ENCODE peak calls at places on chromosomes 2 and 18, in nine cellular contexts. One of them, this sample, is unnamed.

GRCh38 chr18:62781893-62782292 is 66.6 kb downstream of the PHLPP1 start:
- DNase-seq in psoas muscle: peak
- DNase-seq in heart right ventricle: no peak
- DNase-seq in fibroblast of the aortic adventitia: peak
- DNase-seq in fibroblast of villous mesenchyme: peak
- DNase-seq in cardiac muscle cell: no peak
- DNase-seq in tibial nerve: no peak
- DNase-seq in AG04450: peak
- DNase-seq in A549: no peak
- DNase-seq in this sample: no peak

GRCh38 chr2:241898681-241899270 is 29.2 kb downstream of the RTP5 start:
- DNase-seq in psoas muscle: no peak
- DNase-seq in heart right ventricle: no peak
- DNase-seq in fibroblast of the aortic adventitia: no peak
- DNase-seq in fibroblast of villous mesenchyme: no peak
- DNase-seq in cardiac muscle cell: no peak
- DNase-seq in tibial nerve: no peak
- DNase-seq in AG04450: no peak
- DNase-seq in A549: no peak
- DNase-seq in this sample: no peak

GRCh38 chr2:70084973-70085710 is 2.1 kb upstream of the PCBP1 start:
- DNase-seq in psoas muscle: peak
- DNase-seq in heart right ventricle: no peak
- DNase-seq in fibroblast of the aortic adventitia: no peak
- DNase-seq in fibroblast of villous mesenchyme: no peak
- DNase-seq in cardiac muscle cell: no peak
- DNase-seq in tibial nerve: no peak
- DNase-seq in AG04450: no peak
- DNase-seq in A549: no peak
- DNase-seq in this sample: no peak

GRCh38 chr2:3665886-3666612 is 8.0 kb downstream of the ALLC start:
- DNase-seq in psoas muscle: no peak
- DNase-seq in heart right ventricle: no peak
- DNase-seq in fibroblast of the aortic adventitia: no peak
- DNase-seq in fibroblast of villous mesenchyme: no peak
- DNase-seq in cardiac muscle cell: no peak
- DNase-seq in tibial nerve: no peak
- DNase-seq in AG04450: no peak
- DNase-seq in A549: no peak
- DNase-seq in this sample: no peak

GRCh38 chr2:9250091-9250490 is 43.5 kb downstream of the ASAP2 start:
- DNase-seq in psoas muscle: no peak
- DNase-seq in heart right ventricle: no peak
- DNase-seq in fibroblast of the aortic adventitia: no peak
- DNase-seq in fibroblast of villous mesenchyme: peak
- DNase-seq in cardiac muscle cell: no peak
- DNase-seq in tibial nerve: no peak
- DNase-seq in AG04450: no peak
- DNase-seq in A549: no peak
- DNase-seq in this sample: no peak

GRCh38 chr2:112679484-112679883 is 33.7 kb downstream of the SLC20A1 start:
- DNase-seq in psoas muscle: peak
- DNase-seq in heart right ventricle: no peak
- DNase-seq in fibroblast of the aortic adventitia: peak
- DNase-seq in fibroblast of villous mesenchyme: no peak
- DNase-seq in cardiac muscle cell: no peak
- DNase-seq in tibial nerve: no peak
- DNase-seq in AG04450: no peak
- DNase-seq in A549: no peak
- DNase-seq in this sample: no peak

GRCh38 chr2:205580591-205580990 is 101.7 kb upstream of the NRP2 start:
- DNase-seq in psoas muscle: no peak
- DNase-seq in heart right ventricle: no peak
- DNase-seq in fibroblast of the aortic adventitia: peak
- DNase-seq in fibroblast of villous mesenchyme: peak
- DNase-seq in cardiac muscle cell: no peak
- DNase-seq in tibial nerve: no peak
- DNase-seq in AG04450: no peak
- DNase-seq in A549: no peak
- DNase-seq in this sample: no peak

GRCh38 chr2:176490061-176490861 is 221.0 kb downstream of the MTX2 start:
- DNase-seq in psoas muscle: peak
- DNase-seq in heart right ventricle: peak
- DNase-seq in fibroblast of the aortic adventitia: no peak
- DNase-seq in fibroblast of villous mesenchyme: peak
- DNase-seq in cardiac muscle cell: peak
- DNase-seq in tibial nerve: peak
- DNase-seq in AG04450: no peak
- DNase-seq in A549: no peak
- DNase-seq in this sample: peak

GRCh38 chr2:101805146-101806088 is 107.9 kb downstream of the MAP4K4 start:
- DNase-seq in psoas muscle: no peak
- DNase-seq in heart right ventricle: no peak
- DNase-seq in fibroblast of the aortic adventitia: peak
- DNase-seq in fibroblast of villous mesenchyme: peak
- DNase-seq in cardiac muscle cell: peak
- DNase-seq in tibial nerve: no peak
- DNase-seq in AG04450: no peak
- DNase-seq in A549: peak
- DNase-seq in this sample: no peak

GRCh38 chr18:45167109-45167551 is 448.1 kb upstream of the SLC14A2 start:
- DNase-seq in psoas muscle: no peak
- DNase-seq in heart right ventricle: no peak
- DNase-seq in fibroblast of the aortic adventitia: peak
- DNase-seq in fibroblast of villous mesenchyme: peak
- DNase-seq in cardiac muscle cell: no peak
- DNase-seq in tibial nerve: no peak
- DNase-seq in AG04450: no peak
- DNase-seq in A549: no peak
- DNase-seq in this sample: no peak

GRCh38 chr2:131126436-131126835 is 21.3 kb downstream of the PLEKHB2 start:
- DNase-seq in psoas muscle: no peak
- DNase-seq in heart right ventricle: no peak
- DNase-seq in fibroblast of the aortic adventitia: no peak
- DNase-seq in fibroblast of villous mesenchyme: no peak
- DNase-seq in cardiac muscle cell: no peak
- DNase-seq in tibial nerve: no peak
- DNase-seq in AG04450: no peak
- DNase-seq in A549: no peak
- DNase-seq in this sample: no peak

GRCh38 chr2:219490600-219491130 is 8.0 kb upstream of the GMPPA start:
- DNase-seq in psoas muscle: no peak
- DNase-seq in heart right ventricle: no peak
- DNase-seq in fibroblast of the aortic adventitia: no peak
- DNase-seq in fibroblast of villous mesenchyme: no peak
- DNase-seq in cardiac muscle cell: no peak
- DNase-seq in tibial nerve: no peak
- DNase-seq in AG04450: no peak
- DNase-seq in A549: no peak
- DNase-seq in this sample: no peak

GRCh38 chr2:181183878-181184553 is 203.6 kb downstream of the UBE2E3 start:
- DNase-seq in psoas muscle: no peak
- DNase-seq in heart right ventricle: no peak
- DNase-seq in fibroblast of the aortic adventitia: no peak
- DNase-seq in fibroblast of villous mesenchyme: peak
- DNase-seq in cardiac muscle cell: no peak
- DNase-seq in tibial nerve: no peak
- DNase-seq in AG04450: no peak
- DNase-seq in A549: no peak
- DNase-seq in this sample: no peak

GRCh38 chr18:13387856-13388548 is 169.4 kb downstream of the LDLRAD4 start:
- DNase-seq in psoas muscle: no peak
- DNase-seq in heart right ventricle: no peak
- DNase-seq in fibroblast of the aortic adventitia: peak
- DNase-seq in fibroblast of villous mesenchyme: no peak
- DNase-seq in cardiac muscle cell: no peak
- DNase-seq in tibial nerve: no peak
- DNase-seq in AG04450: no peak
- DNase-seq in A549: no peak
- DNase-seq in this sample: no peak

GRCh38 chr2:102505290-102505689 is 32.3 kb downstream of the SLC9A4 start:
- DNase-seq in psoas muscle: no peak
- DNase-seq in heart right ventricle: no peak
- DNase-seq in fibroblast of the aortic adventitia: no peak
- DNase-seq in fibroblast of villous mesenchyme: no peak
- DNase-seq in cardiac muscle cell: no peak
- DNase-seq in tibial nerve: no peak
- DNase-seq in AG04450: no peak
- DNase-seq in A549: no peak
- DNase-seq in this sample: no peak

GRCh38 chr18:76412818-76413565 is 82.0 kb downstream of the ZNF516 start:
- DNase-seq in psoas muscle: no peak
- DNase-seq in heart right ventricle: no peak
- DNase-seq in fibroblast of the aortic adventitia: peak
- DNase-seq in fibroblast of villous mesenchyme: peak
- DNase-seq in cardiac muscle cell: no peak
- DNase-seq in tibial nerve: no peak
- DNase-seq in AG04450: no peak
- DNase-seq in A549: no peak
- DNase-seq in this sample: no peak

GRCh38 chr18:67916142-67916541 is 399.6 kb upstream of the DSEL start:
- DNase-seq in psoas muscle: no peak
- DNase-seq in heart right ventricle: no peak
- DNase-seq in fibroblast of the aortic adventitia: peak
- DNase-seq in fibroblast of villous mesenchyme: no peak
- DNase-seq in cardiac muscle cell: no peak
- DNase-seq in tibial nerve: no peak
- DNase-seq in AG04450: no peak
- DNase-seq in A549: no peak
- DNase-seq in this sample: no peak

GRCh38 chr2:207807516-207807915 is 37.8 kb upstream of the FZD5 start:
- DNase-seq in psoas muscle: no peak
- DNase-seq in heart right ventricle: no peak
- DNase-seq in fibroblast of the aortic adventitia: no peak
- DNase-seq in fibroblast of villous mesenchyme: no peak
- DNase-seq in cardiac muscle cell: no peak
- DNase-seq in tibial nerve: no peak
- DNase-seq in AG04450: no peak
- DNase-seq in A549: no peak
- DNase-seq in this sample: no peak

DNA sequence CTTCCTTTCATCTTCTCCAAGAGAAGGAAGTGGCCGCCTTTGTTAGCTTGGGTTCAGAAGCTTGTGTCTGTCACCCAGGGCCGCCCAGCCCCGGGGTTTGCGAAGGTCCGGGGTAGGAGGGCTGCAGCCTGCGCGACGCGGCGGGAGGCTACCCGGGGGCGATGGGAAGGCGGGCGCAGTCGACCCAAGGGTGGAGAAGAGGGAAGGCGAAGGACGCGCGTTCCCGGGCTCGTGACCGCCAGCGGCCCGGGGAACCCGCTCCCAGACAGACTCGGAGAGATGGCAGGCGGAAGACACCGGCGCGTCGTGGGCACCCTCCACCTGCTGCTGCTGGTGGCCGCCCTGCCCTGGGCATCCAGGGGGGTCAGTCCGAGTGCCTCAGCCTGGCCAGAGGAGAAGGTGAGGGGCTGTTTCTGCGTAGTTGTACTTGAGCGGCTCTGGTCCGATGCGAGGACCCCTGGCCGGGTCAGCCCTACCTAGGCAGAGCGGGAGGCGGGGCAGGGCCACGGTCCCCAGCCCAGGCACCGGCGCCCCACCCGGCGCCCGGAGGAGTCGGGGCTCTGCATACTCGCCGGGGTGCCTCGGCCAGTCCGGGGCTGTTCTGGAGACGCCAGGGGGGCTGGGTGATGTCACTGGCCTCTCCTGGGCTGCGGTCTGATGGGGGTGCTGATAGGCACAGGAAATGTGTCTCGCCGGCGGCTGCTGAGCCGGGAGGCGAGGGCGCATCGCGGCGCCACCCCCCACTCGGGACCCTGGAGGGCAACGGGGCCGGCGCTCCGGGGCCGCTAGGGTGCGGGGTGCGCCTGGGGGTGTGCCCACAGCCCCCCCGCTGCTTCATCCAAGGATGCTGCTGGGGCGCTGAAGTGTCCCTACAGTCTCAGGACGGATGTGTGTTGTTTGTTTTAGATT is at the start of gene QPCT:
- DNase-seq in psoas muscle: peak
- DNase-seq in heart right ventricle: peak
- DNase-seq in fibroblast of the aortic adventitia: no peak
- DNase-seq in fibroblast of villous mesenchyme: peak
- DNase-seq in cardiac muscle cell: no peak
- DNase-seq in tibial nerve: peak
- DNase-seq in AG04450: no peak
- DNase-seq in A549: peak
- DNase-seq in this sample: peak
- TF ChIP-seq CTCF in psoas muscle: no peak
- TF ChIP-seq CTCF in heart right ventricle: no peak
- TF ChIP-seq CTCF in fibroblast of the aortic adventitia: no peak
- TF ChIP-seq CTCF in fibroblast of villous mesenchyme: no peak
- TF ChIP-seq CTCF in cardiac muscle cell: no peak
- TF ChIP-seq CTCF in tibial nerve: no peak
- TF ChIP-seq CTCF in AG04450: no peak
- TF ChIP-seq CTCF in A549: no peak
- TF ChIP-seq CTCF in this sample: no peak

GRCh38 chr18:10076502-10077030 is 162.8 kb downstream of the VAPA start:
- DNase-seq in psoas muscle: no peak
- DNase-seq in heart right ventricle: no peak
- DNase-seq in fibroblast of the aortic adventitia: no peak
- DNase-seq in fibroblast of villous mesenchyme: no peak
- DNase-seq in cardiac muscle cell: no peak
- DNase-seq in tibial nerve: no peak
- DNase-seq in AG04450: no peak
- DNase-seq in A549: no peak
- DNase-seq in this sample: no peak
- TF ChIP-seq CTCF in psoas muscle: no peak
- TF ChIP-seq CTCF in heart right ventricle: no peak
- TF ChIP-seq CTCF in fibroblast of the aortic adventitia: no peak
- TF ChIP-seq CTCF in fibroblast of villous mesenchyme: no peak
- TF ChIP-seq CTCF in cardiac muscle cell: no peak
- TF ChIP-seq CTCF in tibial nerve: no peak
- TF ChIP-seq CTCF in AG04450: no peak
- TF ChIP-seq CTCF in A549: no peak
- TF ChIP-seq CTCF in this sample: no peak

DNA sequence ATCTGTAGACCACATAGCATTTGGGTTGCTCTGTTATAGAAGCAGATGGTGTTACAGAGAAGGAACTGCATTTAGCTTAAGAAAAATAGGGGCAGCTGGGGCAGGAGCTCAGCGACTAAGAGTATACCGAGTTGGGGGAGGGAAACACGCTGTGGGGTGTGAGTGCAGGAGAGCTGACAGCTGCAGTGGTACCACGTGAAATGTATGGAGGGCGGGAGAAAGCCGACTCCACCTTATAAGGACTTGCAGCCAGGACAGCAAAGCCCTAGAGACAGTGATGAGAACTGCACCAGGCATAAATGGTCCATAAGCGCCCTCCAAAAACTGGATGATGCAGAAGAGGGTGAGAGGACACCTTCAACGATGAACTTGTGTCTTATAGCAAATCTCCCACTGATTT is 237.6 kb downstream of the PRKCE start:
- DNase-seq in psoas muscle: no peak
- DNase-seq in heart right ventricle: peak
- DNase-seq in fibroblast of the aortic adventitia: no peak
- DNase-seq in fibroblast of villous mesenchyme: peak
- DNase-seq in cardiac muscle cell: peak
- DNase-seq in tibial nerve: no peak
- DNase-seq in AG04450: no peak
- DNase-seq in A549: no peak
- DNase-seq in this sample: no peak
- TF ChIP-seq CTCF in psoas muscle: no peak
- TF ChIP-seq CTCF in heart right ventricle: peak
- TF ChIP-seq CTCF in fibroblast of the aortic adventitia: peak
- TF ChIP-seq CTCF in fibroblast of villous mesenchyme: peak
- TF ChIP-seq CTCF in cardiac muscle cell: no peak
- TF ChIP-seq CTCF in tibial nerve: no peak
- TF ChIP-seq CTCF in AG04450: peak
- TF ChIP-seq CTCF in A549: no peak
- TF ChIP-seq CTCF in this sample: no peak

GRCh38 chr2:169276045-169276444 is 86.3 kb downstream of the LRP2 start:
- DNase-seq in psoas muscle: no peak
- DNase-seq in heart right ventricle: no peak
- DNase-seq in fibroblast of the aortic adventitia: no peak
- DNase-seq in fibroblast of villous mesenchyme: no peak
- DNase-seq in cardiac muscle cell: peak
- DNase-seq in tibial nerve: no peak
- DNase-seq in AG04450: no peak
- DNase-seq in A549: no peak
- DNase-seq in this sample: no peak
- TF ChIP-seq CTCF in psoas muscle: no peak
- TF ChIP-seq CTCF in heart right ventricle: peak
- TF ChIP-seq CTCF in fibroblast of the aortic adventitia: no peak
- TF ChIP-seq CTCF in fibroblast of villous mesenchyme: peak
- TF ChIP-seq CTCF in cardiac muscle cell: no peak
- TF ChIP-seq CTCF in tibial nerve: no peak
- TF ChIP-seq CTCF in AG04450: no peak
- TF ChIP-seq CTCF in A549: peak
- TF ChIP-seq CTCF in this sample: no peak

This sample was measured in endothelial cell.